ENCODE peak calls at places on chromosomes 6 and 20, in nine cellular contexts. One of them, this sample, is unnamed.

GRCh38 chr6:165486183-165487137 is 176.6 kb downstream of the PDE10A start:
- DNase-seq in nucleus accumbens: no peak
- DNase-seq in fibroblast of the aortic adventitia: no peak
- DNase-seq in Caco-2: no peak
- DNase-seq in body of pancreas: no peak
- DNase-seq in RWPE2: no peak
- DNase-seq in occipital lobe: no peak
- DNase-seq in GM12865: peak; percentile 48
- DNase-seq in left cardiac atrium: no peak
- DNase-seq in this sample: no peak

GRCh38 chr6:169454204-169454871 is 200.7 kb upstream of the THBS2 start:
- DNase-seq in nucleus accumbens: no peak
- DNase-seq in fibroblast of the aortic adventitia: peak; percentile 43
- DNase-seq in Caco-2: peak; percentile 29
- DNase-seq in body of pancreas: peak; percentile 33
- DNase-seq in RWPE2: no peak
- DNase-seq in occipital lobe: no peak
- DNase-seq in GM12865: no peak
- DNase-seq in left cardiac atrium: no peak
- DNase-seq in this sample: no peak

GRCh38 chr6:9851541-9852380 is 563.1 kb downstream of the TFAP2A start:
- DNase-seq in nucleus accumbens: no peak
- DNase-seq in fibroblast of the aortic adventitia: peak; percentile 6
- DNase-seq in Caco-2: peak; percentile 36
- DNase-seq in body of pancreas: no peak
- DNase-seq in RWPE2: no peak
- DNase-seq in occipital lobe: no peak
- DNase-seq in GM12865: peak; percentile 48
- DNase-seq in left cardiac atrium: no peak
- DNase-seq in this sample: no peak

GRCh38 chr20:23690581-23690980 is 1.7 kb upstream of the CST4 start:
- DNase-seq in nucleus accumbens: no peak
- DNase-seq in fibroblast of the aortic adventitia: no peak
- DNase-seq in Caco-2: no peak
- DNase-seq in body of pancreas: no peak
- DNase-seq in RWPE2: no peak
- DNase-seq in occipital lobe: no peak
- DNase-seq in GM12865: no peak
- DNase-seq in left cardiac atrium: no peak
- DNase-seq in this sample: no peak

GRCh38 chr6:162032620-162033019 is 694.9 kb downstream of the PRKN start:
- DNase-seq in nucleus accumbens: no peak
- DNase-seq in fibroblast of the aortic adventitia: peak; percentile 28
- DNase-seq in Caco-2: no peak
- DNase-seq in body of pancreas: no peak
- DNase-seq in RWPE2: no peak
- DNase-seq in occipital lobe: no peak
- DNase-seq in GM12865: no peak
- DNase-seq in left cardiac atrium: no peak
- DNase-seq in this sample: no peak

GRCh38 chr6:1624071-1624847 is 14.5 kb downstream of the FOXC1 start:
- DNase-seq in nucleus accumbens: no peak
- DNase-seq in fibroblast of the aortic adventitia: peak; percentile 47
- DNase-seq in Caco-2: no peak
- DNase-seq in body of pancreas: no peak
- DNase-seq in RWPE2: no peak
- DNase-seq in occipital lobe: no peak
- DNase-seq in GM12865: peak; percentile 59
- DNase-seq in left cardiac atrium: peak; percentile 61
- DNase-seq in this sample: peak; percentile 59

GRCh38 chr6:135250751-135251356 is 69.7 kb downstream of the MYB start:
- DNase-seq in nucleus accumbens: no peak
- DNase-seq in fibroblast of the aortic adventitia: no peak
- DNase-seq in Caco-2: no peak
- DNase-seq in body of pancreas: no peak
- DNase-seq in RWPE2: no peak
- DNase-seq in occipital lobe: no peak
- DNase-seq in GM12865: no peak
- DNase-seq in left cardiac atrium: no peak
- DNase-seq in this sample: no peak

GRCh38 chr6:37673436-37673835 is 24.2 kb downstream of the MDGA1 start:
- DNase-seq in nucleus accumbens: no peak
- DNase-seq in fibroblast of the aortic adventitia: no peak
- DNase-seq in Caco-2: no peak
- DNase-seq in body of pancreas: no peak
- DNase-seq in RWPE2: no peak
- DNase-seq in occipital lobe: no peak
- DNase-seq in GM12865: no peak
- DNase-seq in left cardiac atrium: no peak
- DNase-seq in this sample: no peak

GRCh38 chr20:24828992-24829648 is 119.9 kb upstream of the CST7 start:
- DNase-seq in nucleus accumbens: no peak
- DNase-seq in fibroblast of the aortic adventitia: no peak
- DNase-seq in Caco-2: no peak
- DNase-seq in body of pancreas: no peak
- DNase-seq in RWPE2: peak; percentile 24
- DNase-seq in occipital lobe: no peak
- DNase-seq in GM12865: no peak
- DNase-seq in left cardiac atrium: no peak
- DNase-seq in this sample: no peak

GRCh38 chr6:170289971-170290305 is 940 bp downstream of the DLL1 start:
- DNase-seq in nucleus accumbens: no peak
- DNase-seq in fibroblast of the aortic adventitia: no peak
- DNase-seq in Caco-2: no peak
- DNase-seq in body of pancreas: no peak
- DNase-seq in RWPE2: no peak
- DNase-seq in occipital lobe: no peak
- DNase-seq in GM12865: no peak
- DNase-seq in left cardiac atrium: no peak
- DNase-seq in this sample: no peak

GRCh38 chr6:149127212-149127611 is 190.3 kb upstream of the TAB2 start:
- DNase-seq in nucleus accumbens: no peak
- DNase-seq in fibroblast of the aortic adventitia: peak; percentile 84
- DNase-seq in Caco-2: no peak
- DNase-seq in body of pancreas: no peak
- DNase-seq in RWPE2: no peak
- DNase-seq in occipital lobe: no peak
- DNase-seq in GM12865: no peak
- DNase-seq in left cardiac atrium: no peak
- DNase-seq in this sample: no peak

GRCh38 chr20:43387737-43388136 is 70.0 kb upstream of the SRSF6 start:
- DNase-seq in nucleus accumbens: no peak
- DNase-seq in fibroblast of the aortic adventitia: no peak
- DNase-seq in Caco-2: no peak
- DNase-seq in body of pancreas: no peak
- DNase-seq in RWPE2: peak; percentile 33
- DNase-seq in occipital lobe: no peak
- DNase-seq in GM12865: no peak
- DNase-seq in left cardiac atrium: no peak
- DNase-seq in this sample: no peak

GRCh38 chr6:139378882-139379341 is 4.5 kb upstream of the CITED2 start:
- DNase-seq in nucleus accumbens: no peak
- DNase-seq in fibroblast of the aortic adventitia: peak; percentile 40
- DNase-seq in Caco-2: peak; percentile 38
- DNase-seq in body of pancreas: no peak
- DNase-seq in RWPE2: no peak
- DNase-seq in occipital lobe: no peak
- DNase-seq in GM12865: no peak
- DNase-seq in left cardiac atrium: no peak
- DNase-seq in this sample: peak; percentile 51

GRCh38 chr6:30640481-30640880 is 6.5 kb upstream of the C6orf136 start:
- DNase-seq in nucleus accumbens: no peak
- DNase-seq in fibroblast of the aortic adventitia: no peak
- DNase-seq in Caco-2: no peak
- DNase-seq in body of pancreas: no peak
- DNase-seq in RWPE2: no peak
- DNase-seq in occipital lobe: no peak
- DNase-seq in GM12865: no peak
- DNase-seq in left cardiac atrium: no peak
- DNase-seq in this sample: no peak

GRCh38 chr20:54193817-54194216 is 14.1 kb upstream of the PFDN4 start:
- DNase-seq in nucleus accumbens: no peak
- DNase-seq in fibroblast of the aortic adventitia: no peak
- DNase-seq in Caco-2: no peak
- DNase-seq in body of pancreas: no peak
- DNase-seq in RWPE2: no peak
- DNase-seq in occipital lobe: no peak
- DNase-seq in GM12865: no peak
- DNase-seq in left cardiac atrium: no peak
- DNase-seq in this sample: no peak

GRCh38 chr6:148441454-148441911 is 98.8 kb downstream of the SASH1 start:
- DNase-seq in nucleus accumbens: no peak
- DNase-seq in fibroblast of the aortic adventitia: peak; percentile 71
- DNase-seq in Caco-2: no peak
- DNase-seq in body of pancreas: no peak
- DNase-seq in RWPE2: no peak
- DNase-seq in occipital lobe: no peak
- DNase-seq in GM12865: no peak
- DNase-seq in left cardiac atrium: no peak
- DNase-seq in this sample: peak; percentile 40

GRCh38 chr6:78251930-78252329 is 599.1 kb downstream of the MEI4 start:
- DNase-seq in nucleus accumbens: no peak
- DNase-seq in fibroblast of the aortic adventitia: no peak
- DNase-seq in Caco-2: no peak
- DNase-seq in body of pancreas: no peak
- DNase-seq in RWPE2: no peak
- DNase-seq in occipital lobe: no peak
- DNase-seq in GM12865: peak; percentile 5
- DNase-seq in left cardiac atrium: no peak
- DNase-seq in this sample: no peak

GRCh38 chr6:57024775-57025174 is 21.7 kb upstream of the KIAA1586 start:
- DNase-seq in nucleus accumbens: no peak
- DNase-seq in fibroblast of the aortic adventitia: no peak
- DNase-seq in Caco-2: no peak
- DNase-seq in body of pancreas: no peak
- DNase-seq in RWPE2: no peak
- DNase-seq in occipital lobe: no peak
- DNase-seq in GM12865: no peak
- DNase-seq in left cardiac atrium: no peak
- DNase-seq in this sample: no peak

GRCh38 chr20:57294558-57294957 is 28.1 kb upstream of the BMP7 start:
- DNase-seq in nucleus accumbens: no peak
- DNase-seq in fibroblast of the aortic adventitia: no peak
- DNase-seq in Caco-2: peak; percentile 86
- DNase-seq in body of pancreas: no peak
- DNase-seq in RWPE2: no peak
- DNase-seq in occipital lobe: no peak
- DNase-seq in GM12865: no peak
- DNase-seq in left cardiac atrium: no peak
- DNase-seq in this sample: no peak

GRCh38 chr6:116206231-116206903 is 47.5 kb downstream of the TSPYL4 start:
- DNase-seq in nucleus accumbens: no peak
- DNase-seq in fibroblast of the aortic adventitia: peak; percentile 27
- DNase-seq in Caco-2: no peak
- DNase-seq in body of pancreas: no peak
- DNase-seq in RWPE2: no peak
- DNase-seq in occipital lobe: no peak
- DNase-seq in GM12865: no peak
- DNase-seq in left cardiac atrium: no peak
- DNase-seq in this sample: no peak

GRCh38 chr6:36126553-36127458 is 3.5 kb upstream of the MAPK13 start:
- DNase-seq in nucleus accumbens: no peak
- DNase-seq in fibroblast of the aortic adventitia: peak; percentile 41
- DNase-seq in Caco-2: no peak
- DNase-seq in body of pancreas: no peak
- DNase-seq in RWPE2: no peak
- DNase-seq in occipital lobe: no peak
- DNase-seq in GM12865: no peak
- DNase-seq in left cardiac atrium: no peak
- DNase-seq in this sample: peak; percentile 57

GRCh38 chr6:82894653-82895259 is 170.9 kb downstream of the UBE3D start:
- DNase-seq in nucleus accumbens: no peak
- DNase-seq in fibroblast of the aortic adventitia: no peak
- DNase-seq in Caco-2: no peak
- DNase-seq in body of pancreas: no peak
- DNase-seq in RWPE2: no peak
- DNase-seq in occipital lobe: no peak
- DNase-seq in GM12865: no peak
- DNase-seq in left cardiac atrium: no peak
- DNase-seq in this sample: no peak

GRCh38 chr6:134169881-134170486 is 117.6 kb upstream of the SLC2A12 start:
- DNase-seq in nucleus accumbens: peak; percentile 53
- DNase-seq in fibroblast of the aortic adventitia: peak; percentile 56
- DNase-seq in Caco-2: no peak
- DNase-seq in body of pancreas: peak; percentile 39
- DNase-seq in RWPE2: no peak
- DNase-seq in occipital lobe: no peak
- DNase-seq in GM12865: no peak
- DNase-seq in left cardiac atrium: no peak
- DNase-seq in this sample: no peak

This sample was measured in activated CD8-positive, alpha-beta T cell treated with anti-CD3 and anti-CD28 coated beads for 36 hours.